ENCODE peak calls at places on chromosomes 4 and X, in four cellular contexts. One of them, this sample, is unnamed.

GRCh38 chrX:132807411-132808030 is 150.9 kb downstream of the HS6ST2 start:
- DNase-seq in ascending aorta: no peak
- DNase-seq in stimulated activated CD4-positive, alpha-beta T cell treated with anti-CD3 and anti-CD28 coated beads, TNF-alpha, amount 100 ng/mL, for 48 hours: no peak
- DNase-seq in NAMALWA: no peak
- DNase-seq in this sample: no peak

GRCh38 chr4:149870008-149870407 is 54.4 kb upstream of the IQCM start:
- DNase-seq in ascending aorta: no peak
- DNase-seq in stimulated activated CD4-positive, alpha-beta T cell treated with anti-CD3 and anti-CD28 coated beads, TNF-alpha, amount 100 ng/mL, for 48 hours: no peak
- DNase-seq in NAMALWA: no peak
- DNase-seq in this sample: no peak

GRCh38 chrX:16573781-16574180 is 76.2 kb upstream of the S100G start:
- DNase-seq in ascending aorta: no peak
- DNase-seq in stimulated activated CD4-positive, alpha-beta T cell treated with anti-CD3 and anti-CD28 coated beads, TNF-alpha, amount 100 ng/mL, for 48 hours: no peak
- DNase-seq in NAMALWA: no peak
- DNase-seq in this sample: peak

GRCh38 chrX:17986440-17986839 is 125.3 kb upstream of the RAI2 start:
- DNase-seq in ascending aorta: no peak
- DNase-seq in stimulated activated CD4-positive, alpha-beta T cell treated with anti-CD3 and anti-CD28 coated beads, TNF-alpha, amount 100 ng/mL, for 48 hours: no peak
- DNase-seq in NAMALWA: no peak
- DNase-seq in this sample: no peak

GRCh38 chr4:75683482-75684155 is 10.4 kb upstream of the G3BP2 start:
- DNase-seq in ascending aorta: no peak
- DNase-seq in stimulated activated CD4-positive, alpha-beta T cell treated with anti-CD3 and anti-CD28 coated beads, TNF-alpha, amount 100 ng/mL, for 48 hours: no peak
- DNase-seq in NAMALWA: no peak
- DNase-seq in this sample: no peak

GRCh38 chrX:150897371-150898319 is 823 bp downstream of the CD99L2 start:
- DNase-seq in ascending aorta: no peak
- DNase-seq in stimulated activated CD4-positive, alpha-beta T cell treated with anti-CD3 and anti-CD28 coated beads, TNF-alpha, amount 100 ng/mL, for 48 hours: peak
- DNase-seq in NAMALWA: peak
- DNase-seq in this sample: peak

GRCh38 chrX:2183193-2183725 is 317.5 kb downstream of the DHRSX start:
- DNase-seq in ascending aorta: no peak
- DNase-seq in stimulated activated CD4-positive, alpha-beta T cell treated with anti-CD3 and anti-CD28 coated beads, TNF-alpha, amount 100 ng/mL, for 48 hours: no peak
- DNase-seq in NAMALWA: no peak
- DNase-seq in this sample: no peak

GRCh38 chr4:75675004-75675531 is 1.9 kb upstream of the G3BP2 start:
- DNase-seq in ascending aorta: no peak
- DNase-seq in stimulated activated CD4-positive, alpha-beta T cell treated with anti-CD3 and anti-CD28 coated beads, TNF-alpha, amount 100 ng/mL, for 48 hours: no peak
- DNase-seq in NAMALWA: no peak
- DNase-seq in this sample: no peak

GRCh38 chr4:151624606-151625565 is 135.9 kb downstream of the GATB start:
- DNase-seq in ascending aorta: peak
- DNase-seq in stimulated activated CD4-positive, alpha-beta T cell treated with anti-CD3 and anti-CD28 coated beads, TNF-alpha, amount 100 ng/mL, for 48 hours: no peak
- DNase-seq in NAMALWA: no peak
- DNase-seq in this sample: no peak

GRCh38 chr4:180828455-180829018 is 1414.7 kb upstream of the TENM3 start:
- DNase-seq in ascending aorta: no peak
- DNase-seq in stimulated activated CD4-positive, alpha-beta T cell treated with anti-CD3 and anti-CD28 coated beads, TNF-alpha, amount 100 ng/mL, for 48 hours: no peak
- DNase-seq in NAMALWA: peak
- DNase-seq in this sample: peak

GRCh38 chrX:136658151-136658550 is 10.2 kb downstream of the CD40LG start:
- DNase-seq in ascending aorta: no peak
- DNase-seq in stimulated activated CD4-positive, alpha-beta T cell treated with anti-CD3 and anti-CD28 coated beads, TNF-alpha, amount 100 ng/mL, for 48 hours: no peak
- DNase-seq in NAMALWA: no peak
- DNase-seq in this sample: no peak

GRCh38 chr4:107699466-107700206 is 20.4 kb downstream of the PAPSS1 start:
- DNase-seq in ascending aorta: no peak
- DNase-seq in stimulated activated CD4-positive, alpha-beta T cell treated with anti-CD3 and anti-CD28 coated beads, TNF-alpha, amount 100 ng/mL, for 48 hours: no peak
- DNase-seq in NAMALWA: no peak
- DNase-seq in this sample: peak

GRCh38 chr4:41426523-41426922 is 111.4 kb upstream of the LIMCH1 start:
- DNase-seq in ascending aorta: no peak
- DNase-seq in stimulated activated CD4-positive, alpha-beta T cell treated with anti-CD3 and anti-CD28 coated beads, TNF-alpha, amount 100 ng/mL, for 48 hours: no peak
- DNase-seq in NAMALWA: no peak
- DNase-seq in this sample: no peak

GRCh38 chr4:144645621-144646522 is at the start of gene HHIP:
- DNase-seq in ascending aorta: peak
- DNase-seq in stimulated activated CD4-positive, alpha-beta T cell treated with anti-CD3 and anti-CD28 coated beads, TNF-alpha, amount 100 ng/mL, for 48 hours: no peak
- DNase-seq in NAMALWA: no peak
- DNase-seq in this sample: peak

GRCh38 chrX:47563801-47564315 is 2.9 kb downstream of the ARAF start:
- DNase-seq in ascending aorta: no peak
- DNase-seq in stimulated activated CD4-positive, alpha-beta T cell treated with anti-CD3 and anti-CD28 coated beads, TNF-alpha, amount 100 ng/mL, for 48 hours: no peak
- DNase-seq in NAMALWA: no peak
- DNase-seq in this sample: no peak

GRCh38 chr4:173125216-173125812 is 43.3 kb upstream of the GALNT7 start:
- DNase-seq in ascending aorta: no peak
- DNase-seq in stimulated activated CD4-positive, alpha-beta T cell treated with anti-CD3 and anti-CD28 coated beads, TNF-alpha, amount 100 ng/mL, for 48 hours: no peak
- DNase-seq in NAMALWA: no peak
- DNase-seq in this sample: no peak

GRCh38 chr4:68124262-68124661 is 5.4 kb downstream of the TMPRSS11F start:
- DNase-seq in ascending aorta: no peak
- DNase-seq in stimulated activated CD4-positive, alpha-beta T cell treated with anti-CD3 and anti-CD28 coated beads, TNF-alpha, amount 100 ng/mL, for 48 hours: no peak
- DNase-seq in NAMALWA: no peak
- DNase-seq in this sample: no peak

GRCh38 chr4:154049457-154050181 is 260.7 kb upstream of the SFRP2 start:
- DNase-seq in ascending aorta: no peak
- DNase-seq in stimulated activated CD4-positive, alpha-beta T cell treated with anti-CD3 and anti-CD28 coated beads, TNF-alpha, amount 100 ng/mL, for 48 hours: no peak
- DNase-seq in NAMALWA: no peak
- DNase-seq in this sample: no peak

GRCh38 chrX:46571423-46572294 is 1.9 kb upstream of the CHST7 start:
- DNase-seq in ascending aorta: peak
- DNase-seq in stimulated activated CD4-positive, alpha-beta T cell treated with anti-CD3 and anti-CD28 coated beads, TNF-alpha, amount 100 ng/mL, for 48 hours: no peak
- DNase-seq in NAMALWA: no peak
- DNase-seq in this sample: no peak

GRCh38 chr4:17646693-17647092 is 32.3 kb downstream of the MED28 start:
- DNase-seq in ascending aorta: no peak
- DNase-seq in stimulated activated CD4-positive, alpha-beta T cell treated with anti-CD3 and anti-CD28 coated beads, TNF-alpha, amount 100 ng/mL, for 48 hours: no peak
- DNase-seq in NAMALWA: no peak
- DNase-seq in this sample: no peak